ENCODE peak calls at places on chromosomes 11 and 22, in ten cellular contexts. W, O, Z, E, F, A, C, X, R and S are unnamed samples.

GRCh38 chr11:106457727-106458126 is 380.3 kb downstream of the AASDHPPT start:
- DNase-seq in A (no peak), X (no peak), E (no peak), R (peak), C (no peak), F (no peak), O (no peak), W (no peak), Z (peak), S (no peak)

GRCh38 chr11:79086056-79086455 is 354.8 kb downstream of the TENM4 start:
- DNase-seq in Z (no peak), F (no peak), E (no peak), R (no peak), C (no peak), O (no peak), X (no peak), A (no peak), W (no peak), S (no peak)

GRCh38 chr11:32386770-32387377 is 48.5 kb downstream of the WT1 start:
- DNase-seq in X (no peak), O (no peak), Z (peak), E (no peak), A (no peak), C (no peak), W (no peak), R (no peak), F (no peak), S (no peak)

GRCh38 chr11:15826826-15827225 is 529.5 kb downstream of the SOX6 start:
- DNase-seq in A (peak), O (peak), Z (peak), W (no peak), R (no peak), E (peak), F (peak), X (peak), C (no peak), S (peak)

GRCh38 chr22:44638966-44639739 is 62.9 kb upstream of the PRR5 start:
- DNase-seq in C (no peak), W (no peak), F (peak), O (no peak), R (peak), E (no peak), Z (peak), X (no peak), A (no peak), S (no peak)

GRCh38 chr22:32354360-32355351 is 3.0 kb upstream of the RFPL3 start:
- DNase-seq in Z (peak), R (no peak), C (no peak), E (no peak), O (no peak), F (no peak), X (no peak), A (peak), W (no peak), S (no peak)

GRCh38 chr11:34072831-34073230 is 21.3 kb downstream of the CAPRIN1 start:
- DNase-seq in W (no peak), X (no peak), C (no peak), R (no peak), E (no peak), O (no peak), Z (no peak), A (no peak), F (no peak), S (no peak)

GRCh38 chr11:57349491-57350274 is 11.5 kb downstream of the P2RX3 start:
- DNase-seq in X (peak), E (peak), R (no peak), O (peak), F (peak), W (peak), A (peak), Z (peak), C (no peak), S (peak)

GRCh38 chr22:17870408-17870807 is 96.1 kb upstream of the BID start:
- DNase-seq in Z (no peak), X (no peak), R (no peak), F (no peak), O (no peak), E (no peak), W (no peak), A (no peak), C (no peak), S (no peak)

GRCh38 chr11:72606362-72607100 is 67.7 kb downstream of the PDE2A start:
- DNase-seq in Z (no peak), R (no peak), E (no peak), F (no peak), W (no peak), X (no peak), O (no peak), C (no peak), A (no peak), S (no peak)

GRCh38 chr11:113722221-113722620 is 16.1 kb upstream of the TMPRSS5 start:
- DNase-seq in E (no peak), F (no peak), A (no peak), R (no peak), X (no peak), C (no peak), Z (no peak), W (no peak), O (no peak), S (no peak)

GRCh38 chr11:22512457-22512856 is 113.2 kb downstream of the FANCF start:
- DNase-seq in C (no peak), X (no peak), A (no peak), W (no peak), R (no peak), O (no peak), E (no peak), Z (no peak), F (no peak), S (no peak)

GRCh38 chr22:35114296-35114980 is 48.5 kb downstream of the ISX start:
- DNase-seq in E (no peak), A (no peak), Z (no peak), R (no peak), C (no peak), W (no peak), O (no peak), X (no peak), F (no peak), S (no peak)

GRCh38 chr22:47366026-47366767 is 603.7 kb downstream of the TBC1D22A start:
- DNase-seq in Z (no peak), C (no peak), F (no peak), W (peak), O (no peak), X (no peak), A (no peak), E (no peak), R (no peak), S (no peak)

DNA sequence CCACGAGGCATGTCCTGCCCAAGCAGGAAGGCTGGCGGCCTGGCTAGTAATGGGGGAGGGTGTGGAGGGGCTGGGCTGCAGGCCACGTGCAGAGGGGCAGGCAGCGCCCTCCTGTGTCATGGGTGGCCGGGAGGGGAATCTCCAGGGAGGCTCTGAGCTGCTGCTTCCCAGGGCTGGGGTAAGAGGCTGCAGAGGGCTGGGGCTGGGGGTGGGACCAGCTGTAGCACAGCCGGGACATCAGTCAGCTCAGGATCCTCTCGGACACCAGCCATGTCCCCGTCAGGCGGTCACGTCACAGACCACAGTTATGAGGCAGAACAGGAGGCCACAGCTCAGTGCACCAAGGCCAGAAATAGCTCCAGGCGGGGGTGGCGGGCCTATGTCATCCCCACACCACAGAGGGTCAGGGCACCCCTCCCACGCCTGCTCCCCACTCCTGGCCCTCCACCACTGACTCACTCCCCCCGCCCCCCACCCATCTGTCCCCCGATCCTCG is 21.1 kb downstream of the RTN4R start:
- DNase-seq in W (no peak), Z (peak), C (no peak), R (no peak), A (no peak), E (no peak), X (peak), O (peak), F (no peak), S (peak)
- TF ChIP-seq CTCF in W (no peak), Z (no peak), C (no peak), R (no peak), A (no peak), E (no peak), X (no peak), O (no peak), F (no peak), S (no peak)

DNA sequence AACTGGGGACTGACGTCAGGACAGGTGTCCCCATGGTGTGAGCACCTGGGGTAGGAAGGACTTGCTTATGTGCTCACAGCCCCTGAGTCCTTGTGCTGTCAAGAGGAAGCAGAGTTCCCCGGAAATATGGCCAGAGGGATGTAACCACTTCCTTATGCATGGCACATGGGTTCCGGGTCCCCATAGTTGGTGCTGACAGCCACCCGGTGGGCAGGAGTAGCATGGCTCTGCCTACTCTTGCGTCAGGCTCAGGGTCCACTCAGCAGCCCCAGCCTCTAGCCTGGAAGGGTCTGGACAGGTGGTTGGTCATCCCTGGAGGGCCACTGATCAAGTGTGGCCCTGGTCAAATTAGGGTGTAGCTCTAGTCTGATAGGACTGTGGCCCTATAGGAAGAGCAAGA is 42.8 kb upstream of the CCND1 start:
- DNase-seq in C (no peak), W (no peak), X (no peak), R (no peak), O (no peak), F (no peak), Z (peak), A (no peak), E (no peak), S (no peak)
- TF ChIP-seq CTCF in C (no peak), W (peak), X (no peak), R (peak), O (no peak), F (peak), Z (no peak), A (peak), E (peak), S (no peak)

DNA sequence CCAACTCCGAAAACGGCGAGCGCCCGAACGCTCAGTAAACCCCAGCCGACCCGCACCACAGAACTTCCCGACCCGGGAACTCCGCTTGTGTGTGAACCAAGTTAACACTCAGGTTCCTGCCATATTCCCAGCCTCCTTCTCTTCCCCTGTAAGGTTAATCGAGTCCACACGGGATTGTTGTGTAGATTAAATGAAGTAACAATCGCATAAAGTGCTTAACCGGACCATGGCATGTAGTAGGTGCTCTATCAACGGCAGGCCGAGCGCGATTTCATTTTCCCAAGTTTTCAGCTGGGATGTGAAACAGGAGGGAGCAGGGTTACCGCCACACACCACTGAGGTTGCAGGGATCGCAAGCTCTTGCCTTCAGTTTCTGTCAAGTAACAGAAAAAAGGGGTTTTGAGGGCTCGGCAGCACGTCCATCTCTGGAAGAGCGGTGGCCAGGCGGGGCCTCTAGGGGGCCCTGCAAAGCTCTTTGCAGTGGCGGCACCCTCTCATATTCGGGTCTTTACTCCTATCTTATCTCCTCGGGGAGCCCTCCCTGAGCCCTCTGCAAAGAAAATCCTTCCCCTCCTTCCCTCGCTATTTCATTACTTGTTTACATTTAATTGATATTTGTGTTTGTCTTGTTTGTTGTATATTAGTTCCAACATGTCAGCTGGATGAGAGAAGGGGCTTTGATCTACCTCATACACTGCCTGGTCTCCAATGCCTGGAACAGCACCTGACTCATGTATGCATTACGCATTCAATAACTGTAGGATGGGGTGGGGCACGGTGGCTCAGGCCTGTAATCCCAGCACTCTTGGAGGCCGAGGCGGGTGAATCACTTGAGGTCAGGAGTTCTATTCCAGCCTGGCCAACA is 792 bp upstream of the PLEKHA7 start:
- DNase-seq in E (peak), X (peak), A (no peak), Z (peak), W (peak), O (peak), C (no peak), R (no peak), F (no peak), S (peak)
- TF ChIP-seq CTCF in E (peak), X (peak), A (peak), Z (peak), W (peak), O (peak), C (peak), R (peak), F (peak), S (peak)

GRCh38 chr11:125055107-125055715 is 7.9 kb upstream of the SLC37A2 start:
- DNase-seq in Z (no peak), C (no peak), W (no peak), A (no peak), E (no peak), X (no peak), R (no peak), O (no peak), F (no peak), S (no peak)

GRCh38 chr11:125053167-125053566 is 9.9 kb upstream of the SLC37A2 start:
- DNase-seq in F (no peak), Z (peak), R (no peak), X (no peak), C (no peak), O (no peak), W (no peak), A (no peak), E (no peak), S (no peak)

GRCh38 chr11:125056931-125057330 is 6.2 kb upstream of the SLC37A2 start:
- DNase-seq in A (no peak), F (no peak), W (no peak), C (no peak), X (no peak), Z (no peak), R (no peak), O (no peak), E (no peak), S (no peak)

GRCh38 chr11:125061237-125061636 is 1.9 kb upstream of the SLC37A2 start:
- DNase-seq in W (no peak), Z (no peak), F (no peak), A (no peak), E (no peak), O (no peak), X (no peak), R (no peak), C (no peak), S (no peak)

GRCh38 chr11:125057370-125058060 is 5.6 kb upstream of the SLC37A2 start:
- DNase-seq in R (no peak), O (no peak), X (no peak), C (no peak), W (no peak), E (no peak), F (no peak), A (no peak), Z (no peak), S (no peak)
- TF ChIP-seq CTCF in R (no peak), O (no peak), X (no peak), C (no peak), W (no peak), E (no peak), F (no peak), A (no peak), Z (no peak), S (no peak)

GRCh38 chr11:6473481-6474422 is at the start of gene TRIM3:
- DNase-seq in E (peak), Z (peak), X (peak), C (peak), R (peak), A (peak), F (peak), W (peak), O (peak), S (peak)
- TF ChIP-seq CTCF in E (peak), Z (peak), X (no peak), C (peak), R (peak), A (peak), F (peak), W (peak), O (no peak), S (no peak)

GRCh38 chr11:819129-819931 is 616 bp downstream of the PNPLA2 start:
- DNase-seq in Z (peak), C (peak), A (peak), X (peak), F (peak), R (no peak), O (peak), W (peak), E (no peak), S (peak)
- TF ChIP-seq CTCF in Z (no peak), C (no peak), A (peak), X (no peak), F (peak), R (peak), O (no peak), W (peak), E (no peak), S (no peak)

GRCh38 chr22:39026509-39027150 is 5.7 kb downstream of the APOBEC3D start:
- DNase-seq in A (no peak), W (no peak), C (no peak), Z (no peak), O (no peak), E (no peak), X (no peak), R (no peak), F (no peak), S (no peak)
- TF ChIP-seq CTCF in A (no peak), W (no peak), C (no peak), Z (no peak), O (no peak), E (no peak), X (no peak), R (no peak), F (no peak), S (no peak)

GRCh38 chr11:35305670-35306382 is 113.5 kb downstream of the SLC1A2 start:
- DNase-seq in W (no peak), X (peak), O (peak), C (no peak), R (no peak), F (no peak), A (no peak), Z (peak), E (peak), S (peak)
- TF ChIP-seq CTCF in W (peak), X (peak), O (peak), C (peak), R (peak), F (peak), A (peak), Z (peak), E (peak), S (peak)

GRCh38 chr11:63670738-63671321 is 346 bp downstream of the ATL3 start:
- DNase-seq in C (no peak), F (peak), O (peak), A (peak), X (no peak), R (no peak), W (no peak), Z (no peak), E (peak), S (peak)
- TF ChIP-seq CTCF in C (peak), F (peak), O (no peak), A (peak), X (no peak), R (peak), W (peak), Z (peak), E (peak), S (peak)

DNA sequence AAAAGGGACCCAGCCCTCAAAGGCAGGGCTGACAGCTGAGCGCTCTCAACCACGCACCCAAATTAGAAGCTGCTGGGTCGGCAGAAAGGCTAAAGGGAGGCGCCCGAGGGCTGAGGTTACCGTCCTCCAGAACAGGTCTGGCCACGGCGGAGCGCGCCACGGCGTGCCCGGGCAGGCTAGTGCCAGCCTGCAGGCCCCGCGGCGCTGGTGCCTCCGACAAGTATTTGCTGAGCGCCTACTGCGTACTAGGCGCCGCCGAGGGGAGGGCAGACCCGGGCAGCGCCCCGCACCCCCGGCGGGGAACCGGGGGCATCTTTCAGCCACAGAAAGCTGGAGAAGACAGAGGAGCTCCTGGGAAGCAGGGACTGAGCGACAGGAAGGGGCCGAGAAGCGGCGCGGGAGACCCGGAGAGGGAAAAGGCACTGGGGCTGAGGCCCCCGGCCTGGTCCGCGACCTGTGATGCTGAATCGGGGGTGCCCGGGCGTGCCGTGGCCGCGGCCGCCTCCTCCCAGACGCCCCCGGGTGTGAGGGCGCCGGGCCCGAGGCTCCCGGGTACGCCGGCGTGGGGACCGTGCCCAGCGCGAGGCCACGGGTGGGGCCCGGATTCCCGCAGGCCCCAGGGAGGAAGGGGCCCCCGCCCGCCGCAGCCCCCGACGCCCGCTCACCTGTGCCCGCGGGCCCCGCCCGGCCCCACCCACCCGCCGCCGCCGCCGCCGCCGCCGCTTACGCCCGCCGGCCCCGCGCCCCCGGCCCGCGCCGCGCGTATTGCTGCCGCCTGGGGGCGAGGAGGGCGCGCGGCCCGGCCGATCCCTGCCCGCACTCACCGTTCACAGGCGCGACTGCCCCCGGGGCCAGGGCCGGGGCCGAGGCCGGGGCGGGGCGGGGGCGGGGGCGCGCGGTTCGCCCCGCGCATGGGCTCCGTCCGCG is 521 bp downstream of the HRAS start:
- DNase-seq in E (peak), Z (no peak), R (no peak), O (peak), W (peak), A (no peak), C (no peak), F (peak), X (no peak), S (peak)
- TF ChIP-seq CTCF in E (peak), Z (no peak), R (no peak), O (no peak), W (no peak), A (no peak), C (no peak), F (no peak), X (no peak), S (peak)